ENCODE peak calls at places on chromosomes 11 and 22, in four cellular contexts. A, C, D and T are unnamed samples.

GRCh38 chr11:120798854-120799253 is 225.0 kb upstream of the TBCEL start:
- DNase-seq in A (no peak), C (no peak), D (no peak), T (no peak)

GRCh38 chr11:79461144-79461543 is 20.3 kb upstream of the TENM4 start:
- DNase-seq in A (peak; percentile 66), C (peak; percentile 25), D (no peak), T (peak; percentile 64)

GRCh38 chr11:107916671-107917241 is 11.5 kb upstream of the RAB39A start:
- DNase-seq in A (peak; percentile 3), C (no peak), D (no peak), T (no peak)

GRCh38 chr22:45429921-45430775 is 16.7 kb downstream of the RIBC2 start:
- DNase-seq in A (no peak), C (no peak), D (peak; percentile 43), T (no peak)

GRCh38 chr11:34650528-34650927 is 29.6 kb downstream of the EHF start:
- DNase-seq in A (no peak), C (no peak), D (no peak), T (no peak)

GRCh38 chr11:25758145-25758661 is 573.7 kb upstream of the ANO3 start:
- DNase-seq in A (no peak), C (no peak), D (no peak), T (no peak)

GRCh38 chr11:42171046-42171445 is 711.6 kb upstream of the LRRC4C start:
- DNase-seq in A (no peak), C (no peak), D (no peak), T (no peak)

GRCh38 chr11:108432783-108433182 is 34.5 kb downstream of the C11orf65 start:
- DNase-seq in A (no peak), C (no peak), D (no peak), T (no peak)

GRCh38 chr11:68855205-68855978 is 13.7 kb upstream of the CPT1A start:
- DNase-seq in A (peak; percentile 39), C (peak; percentile 80), D (no peak), T (peak; percentile 44)

GRCh38 chr11:86797133-86797532 is 3.2 kb upstream of the PRSS23 start:
- DNase-seq in A (no peak), C (no peak), D (no peak), T (no peak)

GRCh38 chr11:12529793-12530192 is 144.4 kb upstream of the TEAD1 start:
- DNase-seq in A (no peak), C (no peak), D (no peak), T (no peak)

GRCh38 chr11:61777234-61778090 is 14.9 kb downstream of the TMEM258 start:
- DNase-seq in A (peak; percentile 86), C (peak; percentile 56), D (no peak), T (peak; percentile 82)

GRCh38 chr22:19117111-19117512 is 5.1 kb downstream of the DGCR2 start:
- DNase-seq in A (no peak), C (no peak), D (no peak), T (no peak)

GRCh38 chr11:91164452-91164822 is 941.6 kb upstream of the CHORDC1 start:
- DNase-seq in A (no peak), C (no peak), D (no peak), T (no peak)

GRCh38 chr11:45659031-45659817 is 6.2 kb downstream of the CHST1 start:
- DNase-seq in A (no peak), C (no peak), D (peak; percentile 58), T (no peak)

GRCh38 chr22:39219071-39220050 is 25.4 kb downstream of the PDGFB start:
- DNase-seq in A (no peak), C (no peak), D (peak; percentile 34), T (no peak)

GRCh38 chr11:95711162-95711944 is 78.2 kb downstream of the FAM76B start:
- DNase-seq in A (peak; percentile 26), C (no peak), D (peak; percentile 78), T (peak; percentile 55)

GRCh38 chr11:113710989-113711388 is 4.9 kb upstream of the TMPRSS5 start:
- DNase-seq in A (no peak), C (no peak), D (no peak), T (no peak)

GRCh38 chr11:113701491-113701890 is 4.6 kb downstream of the TMPRSS5 start:
- DNase-seq in A (no peak), C (no peak), D (no peak), T (no peak)

DNA sequence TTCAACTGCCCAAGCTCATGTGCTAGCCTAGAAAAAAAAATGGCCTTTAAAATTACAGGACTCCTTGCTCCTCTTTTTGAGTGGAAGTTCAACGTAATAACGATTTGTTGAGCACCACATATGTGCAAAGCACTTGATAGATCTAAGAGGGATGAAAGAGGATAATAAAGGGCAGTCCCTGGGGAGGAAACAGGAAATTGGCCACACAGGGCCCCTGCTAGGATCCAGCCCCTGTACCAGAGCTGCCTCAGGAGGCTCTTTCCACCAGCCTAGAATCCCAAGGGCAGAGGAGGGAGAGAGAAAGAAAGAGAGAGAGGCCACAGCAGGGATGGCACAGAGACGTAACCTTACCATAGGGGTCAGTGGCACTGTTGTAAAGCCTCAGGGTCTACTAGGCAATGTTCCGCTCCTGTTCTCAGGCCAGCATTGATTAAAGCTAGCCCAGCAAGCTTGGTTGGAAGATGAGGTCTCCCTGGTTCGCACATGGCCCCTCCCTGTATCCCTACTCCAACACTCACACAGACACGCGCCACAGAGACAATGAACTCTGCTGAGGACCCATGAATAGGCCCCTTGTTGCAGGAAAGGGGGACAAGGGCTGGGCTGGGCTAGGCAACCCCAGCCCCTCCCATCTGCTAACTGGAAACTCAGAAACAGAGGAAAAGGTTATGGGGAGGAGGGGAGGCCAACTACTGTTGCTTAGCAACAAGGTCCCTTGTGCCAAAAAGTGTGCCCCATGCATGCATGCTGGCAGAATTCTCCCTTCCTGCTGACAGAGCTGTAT is at the start of gene TMPRSS5:
- DNase-seq in A (no peak), C (no peak), D (peak; percentile 75), T (no peak)
- TF ChIP-seq POLR2A in A (no peak), C (no peak), D (no peak), T (no peak)

DNA sequence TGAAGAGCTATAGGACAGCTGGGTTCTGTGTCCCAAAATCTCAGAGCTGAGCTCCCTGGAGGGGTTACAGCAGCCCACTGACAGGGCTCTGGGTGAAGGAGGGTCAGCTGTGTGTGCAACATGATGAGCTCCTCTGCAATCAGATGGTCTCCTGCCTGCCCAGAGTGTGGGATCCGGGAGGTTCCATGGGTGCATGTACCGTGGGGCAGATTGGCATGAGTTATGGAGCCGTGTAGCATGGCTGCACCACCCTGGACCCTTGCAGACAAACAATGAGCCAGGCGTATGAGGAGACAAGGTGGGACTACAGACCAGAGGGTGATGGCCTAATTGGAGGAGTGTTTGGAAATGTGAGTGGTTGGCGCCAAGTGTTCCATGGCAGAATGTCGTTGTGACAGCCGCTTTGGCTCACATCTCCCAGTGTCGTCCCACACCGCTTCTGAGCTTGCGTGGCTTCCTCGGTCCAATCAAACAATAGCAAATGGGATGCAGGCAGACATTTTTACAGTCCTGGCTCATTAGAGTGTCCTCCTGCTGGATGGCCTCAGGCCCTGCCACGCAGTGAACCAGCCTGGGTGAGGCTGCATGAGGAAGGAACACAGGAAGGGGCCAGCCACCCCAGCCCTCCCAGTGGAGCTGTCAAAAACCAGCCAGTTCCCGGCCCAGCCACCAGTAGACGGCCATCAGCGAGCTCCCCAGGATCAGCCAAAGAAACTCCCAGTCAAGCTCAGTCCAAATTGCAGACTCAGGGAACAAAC is 1067.0 kb downstream of the BRD1 start:
- DNase-seq in A (no peak), C (peak; percentile 4), D (peak; percentile 47), T (peak; percentile 11)
- H3K9me3 ChIP-seq in A (no peaks in the 10 kb centered on the region), C (peaks cover 16% of the 10 kb centered on the region), D (no peaks in the 10 kb centered on the region), T (no peaks in the 10 kb centered on the region)

GRCh38 chr22:30176431-30176830 is 70.1 kb downstream of the LIF start:
- DNase-seq in A (no peak), C (no peak), D (no peak), T (no peak)
- TF ChIP-seq POLR2A in A (no peak), C (no peak), D (no peak), T (no peak)

GRCh38 chr22:49593509-49593908 is 234.2 kb downstream of the BRD1 start:
- DNase-seq in A (no peak), C (no peak), D (no peak), T (no peak)
- H3K9me3 ChIP-seq in A (no peaks in the 10 kb centered on the region), C (peaks cover 5% of the 10 kb centered on the region), D (no peaks in the 10 kb centered on the region), T (no peaks in the 10 kb centered on the region)

DNA sequence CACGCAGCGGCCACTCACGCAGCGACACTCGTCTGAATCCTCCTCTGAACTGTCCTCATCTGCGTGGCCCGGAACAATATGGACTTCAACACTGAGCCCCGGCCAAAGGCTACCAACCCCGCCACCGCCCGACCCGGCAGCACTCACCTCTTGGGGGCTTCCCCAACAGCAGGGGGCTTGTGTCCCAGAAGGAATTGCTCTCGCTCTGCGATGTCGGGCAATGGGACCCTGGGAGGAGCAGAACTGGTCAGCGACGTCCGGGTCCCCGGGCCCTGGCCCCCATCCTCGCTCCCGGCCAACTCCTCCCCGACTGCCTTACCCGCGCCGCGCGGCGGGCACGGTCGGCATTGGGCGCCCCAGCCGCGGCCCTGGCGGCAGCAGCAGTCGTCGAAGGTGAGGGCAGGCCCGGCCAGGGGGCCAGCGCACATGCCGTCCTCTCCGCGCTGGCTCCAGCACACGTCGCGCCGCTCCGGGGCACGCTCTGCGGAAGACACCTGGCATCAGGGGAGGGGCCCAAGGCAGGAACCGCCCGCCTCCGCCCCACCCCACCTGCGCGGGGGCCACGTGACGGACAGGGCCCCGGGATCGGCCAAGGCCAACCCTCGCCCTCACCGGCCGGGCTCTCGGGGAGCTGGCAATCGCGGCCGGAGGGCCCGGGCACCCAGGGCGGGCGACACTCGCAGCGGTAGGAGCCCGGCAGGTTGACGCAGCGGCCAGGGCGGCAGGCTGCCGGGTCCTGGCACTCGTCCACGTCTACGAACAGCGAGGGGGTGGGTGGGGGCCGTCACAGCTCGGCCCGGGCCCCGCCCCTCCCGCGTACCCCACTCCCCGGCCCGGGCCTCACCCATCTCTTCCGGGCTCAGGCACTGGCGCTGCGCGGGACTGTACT is 14.8 kb downstream of the SCYL1 start:
- DNase-seq in A (no peak), C (no peak), D (peak; percentile 70), T (no peak)
- TF ChIP-seq POLR2A in A (peak; percentile 16), C (no peak), D (no peak), T (no peak)

GRCh38 chr22:48565901-48566501 is 1261.7 kb downstream of the BRD1 start:
- DNase-seq in A (no peak), C (no peak), D (no peak), T (no peak)
- H3K9me3 ChIP-seq in A (no peaks in the 10 kb centered on the region), C (peaks cover 16% of the 10 kb centered on the region), D (no peaks in the 10 kb centered on the region), T (no peaks in the 10 kb centered on the region)

GRCh38 chr11:43920598-43921419 is 21.6 kb upstream of the C11orf96 start:
- DNase-seq in A (peak; percentile 91), C (peak; percentile 45), D (peak; percentile 91), T (peak; percentile 64)

GRCh38 chr11:43918662-43919061 is 23.8 kb upstream of the C11orf96 start:
- DNase-seq in A (no peak), C (no peak), D (no peak), T (no peak)

GRCh38 chr11:43919852-43920597 is 22.4 kb upstream of the C11orf96 start:
- DNase-seq in A (no peak), C (no peak), D (no peak), T (no peak)

GRCh38 chr11:43916621-43917020 is 25.8 kb upstream of the C11orf96 start:
- DNase-seq in A (no peak), C (no peak), D (no peak), T (no peak)

GRCh38 chr11:43917851-43918250 is 24.6 kb upstream of the C11orf96 start:
- DNase-seq in A (no peak), C (no peak), D (no peak), T (no peak)
- TF ChIP-seq POLR2A in A (no peak), C (no peak), D (no peak), T (no peak)